ENCODE peak calls at places on chromosomes 5 and 9, in seven cellular contexts. U, B, N, M, E, Q and L are unnamed samples.

GRCh38 chr5:174723979-174724483 is 351 bp upstream of the MSX2 start:
- DNase-seq in U (peak; percentile 23), B (no peak), N (no peak), M (peak; percentile 59), E (no peak), Q (no peak), L (no peak)

GRCh38 chr5:54785729-54786548 is 199.5 kb downstream of the ESM1 start:
- DNase-seq in U (no peak), B (peak; percentile 49), N (no peak), M (no peak), E (no peak), Q (no peak), L (no peak)

GRCh38 chr5:171630047-171630669 is 155.5 kb upstream of the SMIM23 start:
- DNase-seq in U (peak; percentile 71), B (peak; percentile 72), N (peak; percentile 87), M (peak; percentile 41), E (peak; percentile 65), Q (peak; percentile 73), L (peak; percentile 63)

GRCh38 chr5:18772475-18772874 is 1138.2 kb downstream of the TAF11L14 start:
- DNase-seq in U (peak; percentile 37), B (no peak), N (peak; percentile 10), M (no peak), E (peak; percentile 14), Q (no peak), L (no peak)

GRCh38 chr5:172778223-172778814 is 7.3 kb upstream of the DUSP1 start:
- DNase-seq in U (peak; percentile 82), B (peak; percentile 93), N (no peak), M (peak; percentile 90), E (no peak), Q (no peak), L (no peak)

GRCh38 chr5:76230711-76231285 is 147.6 kb downstream of the SV2C start:
- DNase-seq in U (no peak), B (no peak), N (no peak), M (no peak), E (no peak), Q (no peak), L (no peak)

GRCh38 chr5:104540448-104540847 is 977.9 kb upstream of the NUDT12 start:
- DNase-seq in U (no peak), B (peak; percentile 44), N (no peak), M (peak; percentile 40), E (no peak), Q (no peak), L (no peak)

GRCh38 chr5:134576386-134577021 is 51.0 kb downstream of the JADE2 start:
- DNase-seq in U (no peak), B (peak; percentile 33), N (no peak), M (no peak), E (no peak), Q (no peak), L (no peak)

GRCh38 chr9:98067184-98067583 is 10.7 kb downstream of the NANS start:
- DNase-seq in U (no peak), B (no peak), N (no peak), M (no peak), E (no peak), Q (no peak), L (no peak)

GRCh38 chr5:132424167-132424935 is 54.8 kb downstream of the SLC22A5 start:
- DNase-seq in U (no peak), B (no peak), N (no peak), M (no peak), E (no peak), Q (no peak), L (no peak)

GRCh38 chr9:87441251-87441650 is 56.4 kb upstream of the DAPK1 start:
- DNase-seq in U (no peak), B (no peak), N (no peak), M (no peak), E (no peak), Q (no peak), L (no peak)

GRCh38 chr5:6181147-6181729 is 197.1 kb downstream of the MED10 start:
- DNase-seq in U (no peak), B (no peak), N (peak; percentile 26), M (no peak), E (no peak), Q (no peak), L (no peak)

GRCh38 chr5:138132543-138132942 is 6.7 kb downstream of the NME5 start:
- DNase-seq in U (no peak), B (no peak), N (no peak), M (no peak), E (no peak), Q (no peak), L (no peak)
- TF ChIP-seq CTCF in U (no peak), B (no peak), N (no peak), M (no peak), E (no peak), Q (no peak), L (no peak)

GRCh38 chr9:4738866-4739586 is 2.0 kb downstream of the AK3 start:
- DNase-seq in U (no peak), B (peak; percentile 40), N (no peak), M (no peak), E (peak; percentile 77), Q (no peak), L (no peak)

GRCh38 chr9:4739587-4740372 is 1.2 kb downstream of the AK3 start:
- DNase-seq in U (no peak), B (peak; percentile 70), N (no peak), M (no peak), E (peak; percentile 44), Q (no peak), L (peak; percentile 5)

GRCh38 chr9:4732890-4733289 is 8.1 kb downstream of the AK3 start:
- DNase-seq in U (no peak), B (no peak), N (no peak), M (no peak), E (no peak), Q (no peak), L (no peak)

DNA sequence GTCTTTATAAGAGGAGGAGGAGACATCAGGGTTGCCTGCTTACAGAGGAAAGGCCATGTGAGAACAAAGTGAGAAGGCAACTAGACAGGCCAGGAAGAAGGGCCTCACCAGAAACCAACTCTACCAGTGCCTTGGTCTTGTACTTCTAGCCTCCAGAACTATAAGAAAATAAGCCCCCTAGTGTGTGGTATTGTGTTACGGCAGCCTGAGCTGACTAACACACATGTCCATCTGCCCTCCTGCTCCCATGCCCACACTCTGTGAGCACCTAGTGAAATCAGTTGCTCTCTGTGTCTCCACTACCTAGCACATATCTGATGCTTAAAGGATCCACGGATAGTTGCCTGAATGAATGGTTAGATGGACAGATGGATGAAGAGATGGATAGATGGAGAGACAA is 6.9 kb downstream of the AK3 start:
- DNase-seq in U (no peak), B (no peak), N (no peak), M (no peak), E (no peak), Q (no peak), L (no peak)
- TF ChIP-seq CTCF in U (no peak), B (no peak), N (no peak), M (peak; percentile 27), E (no peak), Q (no peak), L (no peak)

GRCh38 chr9:93587651-93588347 is 11.4 kb downstream of the PHF2 start:
- DNase-seq in U (no peak), B (no peak), N (peak; percentile 27), M (no peak), E (no peak), Q (peak; percentile 38), L (no peak)
- TF ChIP-seq CTCF in U (no peak), B (no peak), N (peak; percentile 37), M (no peak), E (peak; percentile 2), Q (no peak), L (peak; percentile 46)

DNA sequence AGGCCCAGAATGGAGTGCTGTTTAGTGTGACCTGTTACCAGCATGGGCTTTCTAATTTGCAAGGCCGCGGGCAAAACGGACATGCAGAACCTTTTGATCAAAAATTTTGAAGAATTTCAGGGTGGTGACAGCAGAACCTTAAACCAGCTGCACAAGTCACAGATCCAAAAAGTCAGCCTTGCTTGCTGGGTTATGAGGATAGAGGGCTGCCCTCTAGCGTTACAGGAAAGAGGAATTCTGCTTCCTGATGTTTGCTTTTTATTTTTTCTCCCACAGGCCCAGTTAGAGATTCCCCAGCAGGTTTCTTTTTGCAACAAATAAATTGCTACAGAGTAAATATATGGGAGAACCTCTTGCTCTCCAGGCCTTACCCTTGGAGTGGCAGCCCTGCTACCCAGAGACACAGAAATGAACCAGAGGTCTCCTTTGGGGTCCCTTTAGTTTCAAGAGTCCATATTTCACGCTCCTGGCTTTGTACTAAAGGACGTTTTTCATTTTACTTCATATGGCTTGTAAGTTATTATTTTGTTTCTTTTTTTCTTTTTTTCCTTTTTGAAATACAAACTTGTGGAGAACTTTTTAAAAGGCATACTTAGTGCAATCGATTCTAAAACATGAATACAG is 3.4 kb upstream of the ADCY2 start:
- DNase-seq in U (peak; percentile 46), B (peak; percentile 54), N (peak; percentile 66), M (no peak), E (peak; percentile 31), Q (peak; percentile 40), L (peak; percentile 41)
- TF ChIP-seq CTCF in U (peak; percentile 50), B (peak; percentile 84), N (peak; percentile 73), M (no peak), E (peak; percentile 52), Q (peak; percentile 38), L (peak; percentile 74)

GRCh38 chr9:137025120-137025966 is 2.7 kb downstream of the ABCA2 start:
- DNase-seq in U (no peak), B (peak; percentile 34), N (peak; percentile 43), M (no peak), E (no peak), Q (no peak), L (peak; percentile 58)
- TF ChIP-seq CTCF in U (no peak), B (no peak), N (no peak), M (no peak), E (no peak), Q (no peak), L (no peak)

DNA sequence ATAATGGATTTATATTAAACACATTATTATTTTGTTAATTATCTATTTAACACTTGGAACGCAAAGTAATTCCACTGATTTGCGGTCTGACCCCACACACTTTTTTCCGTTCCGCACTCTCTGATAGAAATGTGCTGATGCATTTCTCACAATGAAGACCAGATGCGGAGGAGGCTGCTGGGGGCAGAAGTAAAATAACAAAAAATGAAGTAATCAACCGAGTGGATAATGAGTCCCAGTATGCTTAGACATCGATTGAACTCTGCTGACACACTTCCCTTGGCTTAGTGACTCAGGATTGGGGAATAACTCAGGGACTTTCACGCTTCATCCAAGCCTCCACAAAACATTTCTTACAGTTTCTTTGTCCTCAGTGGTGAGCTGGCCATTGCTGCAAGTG is 201.1 kb downstream of the ADAMTS12 start:
- DNase-seq in U (no peak), B (peak; percentile 95), N (no peak), M (no peak), E (no peak), Q (no peak), L (no peak)
- TF ChIP-seq CTCF in U (no peak), B (no peak), N (no peak), M (no peak), E (no peak), Q (no peak), L (no peak)

GRCh38 chr5:177300236-177300880 is 3.2 kb downstream of the RAB24 start:
- DNase-seq in U (no peak), B (peak; percentile 70), N (no peak), M (no peak), E (peak; percentile 95), Q (peak; percentile 60), L (no peak)
- TF ChIP-seq CTCF in U (no peak), B (no peak), N (no peak), M (no peak), E (peak; percentile 13), Q (peak; percentile 16), L (no peak)

GRCh38 chr5:139273572-139274264 is 19.8 kb upstream of the MATR3 start:
- DNase-seq in U (peak; percentile 89), B (peak; percentile 97), N (peak; percentile 95), M (peak; percentile 74), E (peak; percentile 93), Q (peak; percentile 88), L (peak; percentile 82)
- TF ChIP-seq CTCF in U (no peak), B (no peak), N (no peak), M (no peak), E (no peak), Q (no peak), L (no peak)

GRCh38 chr5:10288600-10289213 is 19.0 kb downstream of the CMBL start:
- DNase-seq in U (no peak), B (no peak), N (no peak), M (no peak), E (no peak), Q (no peak), L (no peak)
- TF ChIP-seq CTCF in U (no peak), B (no peak), N (no peak), M (no peak), E (no peak), Q (no peak), L (no peak)